ENCODE peak calls at places on chromosomes 7 and 10, in seven cellular contexts. C is fibroblast of pulmonary artery, L is left ventricle myocardium inferior, W is MM.1S, G is sigmoid colon, D is right lobe of liver, B is PC-9. Z is an unnamed sample.

GRCh38 chr10:123588386-123588914 is 77.7 kb upstream of the GPR26 start:
- DNase-seq in C (no peak), D (no peak), W (no peak), B (no peak), G (no peak), L (no peak), Z (no peak)

GRCh38 chr7:55532150-55532917 is 40.0 kb downstream of the VOPP1 start:
- DNase-seq in C (no peak), D (no peak), W (peak), L (no peak), G (no peak), B (no peak), Z (no peak)

GRCh38 chr10:28250782-28251181 is 52.1 kb downstream of the MPP7 start:
- DNase-seq in B (no peak), G (no peak), W (peak), L (no peak), D (no peak), C (peak), Z (peak)

GRCh38 chr10:114624941-114625780 is 32.9 kb downstream of the ABLIM1 start:
- DNase-seq in G (no peak), D (no peak), L (no peak), B (peak), W (no peak), C (no peak), Z (no peak)

GRCh38 chr7:149070372-149071140 is 20.0 kb downstream of the ZNF786 start:
- DNase-seq in D (no peak), G (peak), C (no peak), B (no peak), W (no peak), L (no peak), Z (no peak)

GRCh38 chr10:58851606-58852005 is 324.8 kb upstream of the PHYHIPL start:
- DNase-seq in C (peak), D (no peak), L (no peak), B (no peak), G (no peak), W (no peak), Z (no peak)

GRCh38 chr7:20220824-20221547 is 3.8 kb upstream of the MACC1 start:
- DNase-seq in L (no peak), W (peak), B (no peak), C (peak), D (no peak), G (no peak), Z (no peak)

GRCh38 chr7:127504715-127505114 is 80.7 kb downstream of the GCC1 start:
- DNase-seq in D (no peak), L (peak), B (no peak), W (peak), G (no peak), C (peak), Z (no peak)

GRCh38 chr7:77691892-77692491 is 4.3 kb upstream of the RSBN1L start:
- DNase-seq in G (no peak), B (no peak), C (no peak), L (no peak), D (no peak), W (no peak), Z (no peak)

GRCh38 chr10:37857287-37858211 is at the start of gene ZNF248:
- DNase-seq in L (peak), D (peak), W (peak), G (peak), C (peak), B (peak), Z (peak)

GRCh38 chr7:7122701-7123281 is 59.6 kb upstream of the C1GALT1 start:
- DNase-seq in G (no peak), W (no peak), D (no peak), C (peak), B (no peak), L (no peak), Z (no peak)

GRCh38 chr10:127989481-127989964 is 82.6 kb downstream of the PTPRE start:
- DNase-seq in D (no peak), C (no peak), B (no peak), L (no peak), W (no peak), G (peak), Z (no peak)

GRCh38 chr7:91344911-91345310 is 80.7 kb downstream of the FZD1 start:
- DNase-seq in L (no peak), G (no peak), C (no peak), D (no peak), B (no peak), W (no peak), Z (no peak)

GRCh38 chr10:101609481-101609880 is 21.4 kb downstream of the DPCD start:
- DNase-seq in D (no peak), C (no peak), G (no peak), W (no peak), L (no peak), B (no peak), Z (no peak)

GRCh38 chr7:108461855-108462254 is 5.6 kb upstream of the NRCAM start:
- DNase-seq in W (no peak), C (peak), L (no peak), D (no peak), B (no peak), G (no peak), Z (no peak)

GRCh38 chr10:34859170-34859569 is 44.1 kb upstream of the PARD3 start:
- DNase-seq in B (no peak), D (no peak), W (no peak), G (no peak), C (peak), L (no peak), Z (no peak)

GRCh38 chr7:155948423-155948822 is 136.2 kb upstream of the SHH start:
- DNase-seq in L (no peak), W (no peak), C (no peak), B (no peak), D (no peak), G (peak), Z (no peak)

GRCh38 chr10:67725567-67725966 is 29.6 kb upstream of the CTNNA3 start:
- DNase-seq in G (no peak), W (no peak), D (no peak), C (no peak), L (no peak), B (no peak), Z (no peak)

GRCh38 chr10:60710041-60710440 is 68.2 kb upstream of the CDK1 start:
- DNase-seq in D (no peak), W (no peak), B (no peak), C (no peak), L (no peak), G (no peak), Z (no peak)

GRCh38 chr10:73889014-73889413 is 14.7 kb upstream of the CAMK2G start:
- DNase-seq in C (peak), L (peak), G (peak), W (no peak), D (no peak), B (peak), Z (no peak)

GRCh38 chr10:87694011-87694794 is 34.5 kb downstream of the PAPSS2 start:
- DNase-seq in B (peak), W (no peak), G (no peak), L (no peak), C (no peak), D (no peak), Z (no peak)

GRCh38 chr10:102815790-102816549 is 21.2 kb downstream of the CYP17A1 start:
- DNase-seq in W (no peak), G (peak), L (peak), D (no peak), C (peak), B (no peak), Z (no peak)

GRCh38 chr10:49526624-49527023 is 12.3 kb downstream of the ERCC6 start:
- DNase-seq in L (no peak), C (peak), W (no peak), B (no peak), D (no peak), G (no peak), Z (no peak)

GRCh38 chr10:7410306-7410799 is 481 bp downstream of the SFMBT2 start:
- DNase-seq in B (no peak), W (peak), C (peak), L (peak), D (no peak), G (no peak), Z (no peak)

GRCh38 chr7:137934941-137935848 is 66.7 kb downstream of the CREB3L2 start:
- DNase-seq in B (no peak), C (no peak), W (peak), D (no peak), L (no peak), G (no peak), Z (no peak)
- H3K4me3 ChIP-seq in B (no peak), C (no peak), W (peak), D (peak), L (peak), G (peak), Z (no peak)

GRCh38 chr7:151702961-151703360 is 174.0 kb downstream of the PRKAG2 start:
- DNase-seq in D (no peak), G (no peak), B (no peak), W (no peak), L (peak), C (no peak), Z (no peak)

GRCh38 chr7:151706568-151707469 is 170.1 kb downstream of the PRKAG2 start:
- DNase-seq in D (peak), G (no peak), C (peak), B (no peak), L (peak), W (no peak), Z (no peak)

GRCh38 chr7:151704284-151704968 is 172.5 kb downstream of the PRKAG2 start:
- DNase-seq in D (no peak), W (no peak), C (no peak), B (no peak), L (peak), G (no peak), Z (no peak)

GRCh38 chr7:151705744-151706567 is 171.0 kb downstream of the PRKAG2 start:
- DNase-seq in B (peak), D (no peak), L (peak), W (peak), C (peak), G (no peak), Z (peak)

DNA sequence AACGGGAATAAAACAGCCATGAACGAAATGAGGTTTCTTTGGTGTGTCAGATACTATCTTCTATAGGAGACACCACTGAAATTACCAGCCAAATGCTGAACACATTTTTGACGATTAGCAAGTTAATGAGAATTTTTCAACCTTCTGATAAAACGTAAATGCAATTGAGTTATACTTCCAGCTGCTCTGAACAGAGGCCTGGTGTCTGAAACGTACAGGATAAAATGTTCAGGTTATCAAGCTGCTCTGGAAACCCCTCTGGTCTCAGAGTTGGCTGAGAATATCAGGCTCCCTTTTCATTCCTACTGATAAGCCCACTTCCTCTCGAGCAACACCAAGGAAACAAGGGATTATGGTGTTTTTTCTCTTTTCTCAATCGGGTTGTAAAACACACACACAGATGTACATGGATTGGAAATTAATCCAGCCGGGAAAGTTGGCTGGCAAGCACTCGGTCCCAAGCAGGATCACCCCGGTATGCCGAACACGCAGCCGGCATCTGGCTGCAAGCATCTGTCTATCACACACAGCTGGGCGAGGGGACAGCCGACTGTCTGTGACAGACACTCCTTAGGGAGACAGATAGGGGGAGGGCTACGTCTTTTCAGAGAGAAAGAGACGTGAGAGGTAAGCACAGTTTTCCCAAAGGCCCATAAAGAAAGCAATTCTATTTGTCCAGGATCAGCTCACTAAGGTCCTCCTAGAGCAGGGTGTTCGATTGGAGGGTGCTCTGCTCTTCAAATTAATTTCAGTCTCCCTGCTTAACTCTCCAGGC is 171.8 kb downstream of the PRKAG2 start:
- DNase-seq in D (no peak), W (no peak), B (no peak), L (peak), C (no peak), G (no peak), Z (no peak)
- H3K4me3 ChIP-seq in D (no peak), W (no peak), B (no peak), L (peak), C (no peak), G (peak), Z (no peak)

GRCh38 chr7:65222655-65223054 is 151.0 kb upstream of the ZNF92 start:
- DNase-seq in C (no peak), D (no peak), L (no peak), B (no peak), G (no peak), W (no peak), Z (no peak)
- H3K4me3 ChIP-seq in C (no peak), D (no peak), L (no peak), B (no peak), G (no peak), W (no peak), Z (no peak)

DNA sequence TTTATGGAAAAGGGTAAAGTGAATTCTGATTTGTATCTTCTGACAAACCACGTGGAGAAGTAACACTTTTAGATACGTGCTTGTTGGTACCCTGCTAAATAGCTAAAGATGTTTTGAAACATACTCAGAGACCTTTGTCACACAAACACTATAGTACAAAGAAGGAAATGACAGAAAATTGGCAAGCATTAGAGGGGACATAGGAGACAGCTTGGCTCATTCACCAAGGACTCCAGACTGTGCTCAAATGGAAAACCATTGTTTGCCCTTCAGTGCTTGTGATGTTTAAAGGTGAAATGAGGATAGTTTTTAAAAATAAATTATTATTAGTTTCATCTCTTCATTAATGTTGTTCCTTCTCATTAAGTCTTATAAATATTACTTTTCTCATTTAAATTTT is 34.0 kb upstream of the CD36 start:
- DNase-seq in G (no peak), W (no peak), B (no peak), D (no peak), C (no peak), L (no peak), Z (no peak)
- H3K4me3 ChIP-seq in G (no peak), W (no peak), B (no peak), D (no peak), C (no peak), L (peak), Z (no peak)

GRCh38 chr7:130886438-130887135 is 152.6 kb upstream of the KLF14 start:
- DNase-seq in W (no peak), B (no peak), L (no peak), G (no peak), D (no peak), C (no peak), Z (no peak)

GRCh38 chr7:130888017-130888371 is 154.0 kb upstream of the KLF14 start:
- DNase-seq in W (no peak), B (no peak), G (no peak), C (peak), D (no peak), L (no peak), Z (no peak)

GRCh38 chr7:130888468-130888867 is 154.5 kb upstream of the KLF14 start:
- DNase-seq in G (no peak), C (no peak), B (no peak), W (no peak), L (no peak), D (no peak), Z (no peak)

GRCh38 chr7:130884437-130885417 is 150.7 kb upstream of the KLF14 start:
- DNase-seq in B (peak), G (no peak), W (no peak), C (peak), D (no peak), L (no peak), Z (no peak)

GRCh38 chr7:130887182-130888016 is 153.4 kb upstream of the KLF14 start:
- DNase-seq in W (no peak), L (no peak), B (peak), D (no peak), G (no peak), C (peak), Z (no peak)
- H3K4me3 ChIP-seq in W (no peak), L (no peak), B (peak), D (no peak), G (no peak), C (no peak), Z (no peak)

Z was measured in Jurkat, Clone E6-1.